ENCODE peak calls at places on chromosomes 3 and 15, in seven cellular contexts. One of them, this sample, is unnamed.

GRCh38 chr3:127777861-127778711 is 44.2 kb downstream of the MGLL start:
- DNase-seq in heart right ventricle: no peak
- DNase-seq in left lung: no peak
- DNase-seq in A549: no peak
- DNase-seq in mesenchymal stem cell: no peak
- DNase-seq in CD8-positive, alpha-beta T cell: no peak
- DNase-seq in PC-9: no peak
- DNase-seq in this sample: peak; percentile 48

GRCh38 chr3:45753095-45753494 is 43.2 kb downstream of the SLC6A20 start:
- DNase-seq in heart right ventricle: no peak
- DNase-seq in CD8-positive, alpha-beta T cell: no peak
- DNase-seq in left lung: no peak
- DNase-seq in A549: no peak
- DNase-seq in PC-9: no peak
- DNase-seq in mesenchymal stem cell: no peak
- DNase-seq in this sample: no peak

GRCh38 chr3:129429597-129429996 is 1.2 kb upstream of the EFCAB12 start:
- DNase-seq in CD8-positive, alpha-beta T cell: no peak
- DNase-seq in mesenchymal stem cell: no peak
- DNase-seq in PC-9: no peak
- DNase-seq in A549: no peak
- DNase-seq in left lung: no peak
- DNase-seq in heart right ventricle: no peak
- DNase-seq in this sample: no peak

GRCh38 chr15:45113380-45113990 is 487 bp downstream of the DUOX2 start:
- DNase-seq in heart right ventricle: no peak
- DNase-seq in CD8-positive, alpha-beta T cell: no peak
- DNase-seq in PC-9: no peak
- DNase-seq in left lung: peak; percentile 4
- DNase-seq in mesenchymal stem cell: no peak
- DNase-seq in A549: no peak
- DNase-seq in this sample: no peak

GRCh38 chr3:24499991-24500390 is 5.3 kb upstream of the THRB start:
- DNase-seq in A549: no peak
- DNase-seq in left lung: no peak
- DNase-seq in mesenchymal stem cell: no peak
- DNase-seq in CD8-positive, alpha-beta T cell: no peak
- DNase-seq in heart right ventricle: no peak
- DNase-seq in PC-9: no peak
- DNase-seq in this sample: no peak

GRCh38 chr3:16663852-16664712 is 58.9 kb upstream of the DAZL start:
- DNase-seq in left lung: no peak
- DNase-seq in CD8-positive, alpha-beta T cell: no peak
- DNase-seq in A549: no peak
- DNase-seq in mesenchymal stem cell: no peak
- DNase-seq in PC-9: no peak
- DNase-seq in heart right ventricle: no peak
- DNase-seq in this sample: no peak

GRCh38 chr15:77803487-77803886 is 170.8 kb upstream of the LINGO1 start:
- DNase-seq in heart right ventricle: no peak
- DNase-seq in CD8-positive, alpha-beta T cell: no peak
- DNase-seq in PC-9: no peak
- DNase-seq in mesenchymal stem cell: no peak
- DNase-seq in left lung: no peak
- DNase-seq in A549: no peak
- DNase-seq in this sample: no peak

GRCh38 chr15:69976366-69976994 is 121.2 kb downstream of the TLE3 start:
- DNase-seq in A549: peak; percentile 35
- DNase-seq in PC-9: peak; percentile 29
- DNase-seq in left lung: no peak
- DNase-seq in mesenchymal stem cell: peak; percentile 60
- DNase-seq in heart right ventricle: no peak
- DNase-seq in CD8-positive, alpha-beta T cell: peak; percentile 59
- DNase-seq in this sample: no peak

GRCh38 chr15:65914981-65915925 is 46.0 kb downstream of the RAB11A start:
- DNase-seq in CD8-positive, alpha-beta T cell: no peak
- DNase-seq in PC-9: no peak
- DNase-seq in heart right ventricle: no peak
- DNase-seq in A549: no peak
- DNase-seq in left lung: no peak
- DNase-seq in mesenchymal stem cell: no peak
- DNase-seq in this sample: no peak

GRCh38 chr15:65916664-65917406 is 47.5 kb downstream of the RAB11A start:
- DNase-seq in A549: peak; percentile 76
- DNase-seq in mesenchymal stem cell: peak; percentile 82
- DNase-seq in left lung: peak; percentile 57
- DNase-seq in CD8-positive, alpha-beta T cell: no peak
- DNase-seq in heart right ventricle: peak; percentile 44
- DNase-seq in PC-9: peak; percentile 71
- DNase-seq in this sample: peak; percentile 67

GRCh38 chr15:65914371-65914770 is 45.1 kb downstream of the RAB11A start:
- DNase-seq in CD8-positive, alpha-beta T cell: no peak
- DNase-seq in A549: no peak
- DNase-seq in mesenchymal stem cell: no peak
- DNase-seq in heart right ventricle: no peak
- DNase-seq in PC-9: no peak
- DNase-seq in left lung: no peak
- DNase-seq in this sample: no peak

GRCh38 chr15:65917407-65917756 is 48.1 kb downstream of the RAB11A start:
- DNase-seq in PC-9: no peak
- DNase-seq in left lung: no peak
- DNase-seq in A549: no peak
- DNase-seq in CD8-positive, alpha-beta T cell: no peak
- DNase-seq in mesenchymal stem cell: no peak
- DNase-seq in heart right ventricle: no peak
- DNase-seq in this sample: no peak

DNA sequence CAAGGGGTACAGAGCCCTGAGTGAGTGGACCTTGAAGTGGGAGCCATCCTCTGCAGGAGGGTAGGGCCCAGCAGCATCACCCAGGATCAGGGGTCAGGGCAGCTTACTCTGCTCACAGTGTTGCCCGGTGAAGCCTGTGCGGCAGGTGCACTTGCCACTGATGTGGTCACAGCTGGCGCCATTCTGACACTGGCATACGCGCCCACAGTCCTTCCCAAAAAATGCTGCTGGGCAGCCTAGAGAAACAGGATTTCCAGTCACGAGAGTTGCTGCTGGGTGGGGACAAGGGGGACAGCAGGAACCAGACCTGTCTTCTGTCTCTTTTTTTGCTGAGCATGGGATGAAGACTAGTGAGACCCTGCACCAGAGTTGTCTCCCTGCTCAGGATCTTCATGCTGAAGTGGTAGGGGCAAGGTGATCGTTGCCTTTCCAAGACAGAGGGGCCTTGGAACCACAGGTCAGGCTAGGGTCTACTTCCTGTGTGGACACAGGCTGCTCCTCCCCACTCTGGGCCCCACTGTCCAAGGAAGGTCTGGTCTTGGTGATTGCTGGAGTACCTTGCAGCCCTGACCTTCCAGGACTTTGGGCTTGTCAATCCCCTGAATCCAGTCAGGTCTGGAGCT is 46.9 kb downstream of the RAB11A start:
- DNase-seq in A549: no peak
- DNase-seq in PC-9: no peak
- DNase-seq in CD8-positive, alpha-beta T cell: no peak
- DNase-seq in left lung: no peak
- DNase-seq in mesenchymal stem cell: no peak
- DNase-seq in heart right ventricle: no peak
- DNase-seq in this sample: no peak
- H3K27ac ChIP-seq in A549: no peak overlapping the region
- H3K27ac ChIP-seq in PC-9: no peak overlapping the region
- H3K27ac ChIP-seq in CD8-positive, alpha-beta T cell: no peak overlapping the region
- H3K27ac ChIP-seq in left lung: no peak overlapping the region
- H3K27ac ChIP-seq in mesenchymal stem cell: no peak overlapping the region
- H3K27ac ChIP-seq in heart right ventricle: no peak overlapping the region
- H3K27ac ChIP-seq in this sample: no peak overlapping the region

DNA sequence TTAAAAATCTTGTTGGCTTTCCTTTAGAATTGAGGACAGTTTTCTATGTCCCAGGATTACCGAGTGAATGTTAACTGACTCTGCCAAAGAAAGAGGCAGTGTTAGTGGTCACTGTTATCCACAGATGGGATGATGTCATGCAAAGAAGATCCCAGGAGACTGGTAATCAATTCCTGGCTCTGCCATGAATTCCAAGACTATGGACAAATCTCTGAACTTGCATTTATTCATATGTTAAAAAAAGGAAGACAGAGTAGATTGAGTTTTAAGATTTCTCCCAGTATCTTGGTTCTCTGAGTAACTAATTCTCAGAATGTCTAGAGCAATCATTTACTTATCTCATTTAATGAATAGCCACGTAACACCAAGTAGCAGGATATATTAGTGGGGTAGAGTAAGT is 11.6 kb upstream of the MAP3K13 start:
- DNase-seq in mesenchymal stem cell: no peak
- DNase-seq in heart right ventricle: no peak
- DNase-seq in PC-9: no peak
- DNase-seq in CD8-positive, alpha-beta T cell: no peak
- DNase-seq in A549: no peak
- DNase-seq in left lung: no peak
- DNase-seq in this sample: no peak
- H3K27ac ChIP-seq in mesenchymal stem cell: peak overlapping the region; percentile 98
- H3K27ac ChIP-seq in heart right ventricle: no peak overlapping the region
- H3K27ac ChIP-seq in PC-9: no peak overlapping the region
- H3K27ac ChIP-seq in CD8-positive, alpha-beta T cell: no peak overlapping the region
- H3K27ac ChIP-seq in A549: peak overlapping the region; percentile 8
- H3K27ac ChIP-seq in left lung: no peak overlapping the region
- H3K27ac ChIP-seq in this sample: no peak overlapping the region

DNA sequence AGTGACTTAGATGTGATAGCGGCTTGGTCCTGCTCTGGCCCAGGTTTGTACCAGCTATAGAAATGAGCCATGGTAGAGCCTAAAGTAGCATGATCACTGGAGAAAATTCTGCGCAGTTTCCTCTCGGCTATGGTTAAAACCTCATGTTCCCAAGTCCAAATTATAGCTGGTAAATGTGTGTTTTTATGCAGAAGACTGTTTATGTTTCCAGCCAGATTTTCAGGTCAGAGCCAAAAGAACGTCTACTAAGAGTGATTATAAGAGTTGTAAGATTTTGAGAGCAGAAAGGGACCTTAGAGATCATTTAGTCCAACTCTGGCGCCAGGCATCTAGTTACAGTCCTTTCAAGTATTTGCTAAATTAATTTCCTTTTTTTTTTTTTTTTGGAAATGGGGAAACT is 333.7 kb downstream of the LPP start:
- DNase-seq in CD8-positive, alpha-beta T cell: no peak
- DNase-seq in A549: no peak
- DNase-seq in left lung: no peak
- DNase-seq in heart right ventricle: no peak
- DNase-seq in PC-9: no peak
- DNase-seq in mesenchymal stem cell: no peak
- DNase-seq in this sample: no peak
- H3K27ac ChIP-seq in CD8-positive, alpha-beta T cell: no peak overlapping the region
- H3K27ac ChIP-seq in A549: no peak overlapping the region
- H3K27ac ChIP-seq in left lung: no peak overlapping the region
- H3K27ac ChIP-seq in heart right ventricle: no peak overlapping the region
- H3K27ac ChIP-seq in PC-9: no peak overlapping the region
- H3K27ac ChIP-seq in mesenchymal stem cell: no peak overlapping the region
- H3K27ac ChIP-seq in this sample: no peak overlapping the region

DNA sequence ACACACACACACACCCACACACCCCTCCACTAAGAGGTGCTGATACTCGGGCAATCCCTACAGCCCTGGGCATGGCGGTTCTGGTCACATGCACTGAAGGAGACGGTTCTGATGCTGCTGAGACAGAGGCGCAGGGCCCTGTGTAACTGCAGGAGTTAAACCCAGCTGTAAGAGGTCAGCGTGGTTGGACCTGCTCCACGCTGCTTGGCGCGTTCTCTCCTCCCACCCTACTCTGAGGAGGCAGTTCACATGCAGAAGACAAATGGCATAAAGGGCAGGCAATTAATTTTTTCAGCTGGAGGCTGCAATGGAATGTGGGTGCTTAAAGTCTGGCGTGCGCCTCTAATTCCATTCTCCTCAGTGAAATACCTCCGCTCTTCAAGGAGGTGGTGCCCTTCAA is 35.2 kb downstream of the GRK7 start:
- DNase-seq in mesenchymal stem cell: no peak
- DNase-seq in CD8-positive, alpha-beta T cell: no peak
- DNase-seq in PC-9: no peak
- DNase-seq in A549: no peak
- DNase-seq in left lung: no peak
- DNase-seq in heart right ventricle: peak; percentile 48
- DNase-seq in this sample: no peak
- H3K27ac ChIP-seq in mesenchymal stem cell: no peak overlapping the region
- H3K27ac ChIP-seq in CD8-positive, alpha-beta T cell: no peak overlapping the region
- H3K27ac ChIP-seq in PC-9: no peak overlapping the region
- H3K27ac ChIP-seq in A549: no peak overlapping the region
- H3K27ac ChIP-seq in left lung: no peak overlapping the region
- H3K27ac ChIP-seq in heart right ventricle: no peak overlapping the region
- H3K27ac ChIP-seq in this sample: peak overlapping the region; percentile 87

GRCh38 chr15:57598346-57598745 is 6.6 kb downstream of the MYZAP start:
- DNase-seq in CD8-positive, alpha-beta T cell: no peak
- DNase-seq in heart right ventricle: no peak
- DNase-seq in PC-9: no peak
- DNase-seq in A549: no peak
- DNase-seq in left lung: no peak
- DNase-seq in mesenchymal stem cell: no peak
- DNase-seq in this sample: no peak
- H3K27ac ChIP-seq in CD8-positive, alpha-beta T cell: no peak overlapping the region
- H3K27ac ChIP-seq in heart right ventricle: peak overlapping the region; percentile 76
- H3K27ac ChIP-seq in PC-9: no peak overlapping the region
- H3K27ac ChIP-seq in A549: no peak overlapping the region
- H3K27ac ChIP-seq in left lung: no peak overlapping the region
- H3K27ac ChIP-seq in mesenchymal stem cell: no peak overlapping the region
- H3K27ac ChIP-seq in this sample: peak overlapping the region; percentile 70

GRCh38 chr3:52022323-52023100 is 26.8 kb upstream of the RPL29 start:
- DNase-seq in left lung: no peak
- DNase-seq in PC-9: no peak
- DNase-seq in CD8-positive, alpha-beta T cell: no peak
- DNase-seq in A549: no peak
- DNase-seq in mesenchymal stem cell: peak; percentile 64
- DNase-seq in heart right ventricle: peak; percentile 68
- DNase-seq in this sample: no peak
- H3K27ac ChIP-seq in left lung: peak overlapping the region; percentile 4
- H3K27ac ChIP-seq in PC-9: no peak overlapping the region
- H3K27ac ChIP-seq in CD8-positive, alpha-beta T cell: no peak overlapping the region
- H3K27ac ChIP-seq in A549: no peak overlapping the region
- H3K27ac ChIP-seq in mesenchymal stem cell: no peak overlapping the region
- H3K27ac ChIP-seq in heart right ventricle: peak overlapping the region; percentile 90
- H3K27ac ChIP-seq in this sample: peak overlapping the region; percentile 68

GRCh38 chr3:12954180-12954579 is 112.8 kb upstream of the RPL32 start:
- DNase-seq in heart right ventricle: no peak
- DNase-seq in PC-9: no peak
- DNase-seq in left lung: no peak
- DNase-seq in A549: no peak
- DNase-seq in mesenchymal stem cell: no peak
- DNase-seq in CD8-positive, alpha-beta T cell: no peak
- DNase-seq in this sample: no peak
- H3K27ac ChIP-seq in heart right ventricle: peak overlapping the region; percentile 81
- H3K27ac ChIP-seq in PC-9: no peak overlapping the region
- H3K27ac ChIP-seq in left lung: no peak overlapping the region
- H3K27ac ChIP-seq in A549: no peak overlapping the region
- H3K27ac ChIP-seq in mesenchymal stem cell: no peak overlapping the region
- H3K27ac ChIP-seq in CD8-positive, alpha-beta T cell: no peak overlapping the region
- H3K27ac ChIP-seq in this sample: peak overlapping the region; percentile 11

This sample was measured in lower lobe of right lung.